ENCODE peak calls at places on chromosomes 3 and 15, in ten cellular contexts. L is NCI-H510A; N is CD4-positive, alpha-beta T cell; X is activated T-helper 1 cell treated with anti-CD3 and anti-CD28 coated beads, Interleukin-12 subunit alpha, Interleukin-12 subunit beta, Interleukin-2, Interleukin-4 antibody, amounts not matched to agents 30 ng/mL and 10 ng/mL and 1 ng/mL, durations not matched to agents 14 hours and 24 hours and 36 hours; M is iPS-NIHi11; S is NCI-H1092; J is AG08396; I is GM10248; U is G401; W is NCI-H226. V is an unnamed sample.
A peak's percentile ranks its signal among the peaks of the same experiment; 100 is the strongest.

GRCh38 chr15:95520511-95520910 is 810.0 kb upstream of the NR2F2 start:
- DNase-seq in X (no peak), L (no peak), N (no peak), U (no peak), M (no peak), I (no peak), J (no peak), S (no peak), W (no peak), V (no peak)

GRCh38 chr3:28134792-28135375 is 106.5 kb upstream of the CMC1 start:
- DNase-seq in J (no peak), M (no peak), U (no peak), X (no peak), W (no peak), S (no peak), L (no peak), I (no peak), N (no peak), V (no peak)

GRCh38 chr3:169122407-169122806 is 541.1 kb downstream of the MECOM start:
- DNase-seq in U (no peak), J (no peak), M (no peak), N (no peak), S (no peak), W (no peak), X (no peak), I (no peak), L (no peak), V (no peak)

GRCh38 chr3:126111566-126112475 is 27.9 kb upstream of the SLC41A3 start:
- DNase-seq in J (no peak), I (no peak), L (no peak), W (no peak), X (no peak), N (no peak), S (no peak), U (no peak), M (peak; percentile 9), V (no peak)

GRCh38 chr15:78302579-78302978 is 3.2 kb upstream of the SKIC8 start:
- DNase-seq in X (no peak), J (no peak), I (no peak), L (no peak), U (no peak), S (no peak), N (no peak), M (no peak), W (no peak), V (no peak)

GRCh38 chr15:68552773-68553172 is 26.0 kb upstream of the CORO2B start:
- DNase-seq in M (no peak), S (no peak), U (no peak), L (no peak), J (no peak), X (no peak), N (no peak), W (no peak), I (no peak), V (no peak)

GRCh38 chr3:155946178-155946577 is 75.7 kb downstream of the GMPS start:
- DNase-seq in U (no peak), I (no peak), N (no peak), L (no peak), M (no peak), W (peak; percentile 62), J (peak; percentile 69), X (no peak), S (no peak), V (no peak)

GRCh38 chr3:179929091-179929529 is 107.6 kb downstream of the PEX5L start:
- DNase-seq in I (peak; percentile 37), S (peak; percentile 26), M (peak; percentile 59), W (peak; percentile 17), U (peak; percentile 35), L (no peak), X (peak; percentile 12), N (peak; percentile 8), J (peak; percentile 61), V (no peak)

GRCh38 chr3:182092662-182093262 is 381.0 kb downstream of the SOX2 start:
- DNase-seq in J (no peak), X (no peak), I (peak; percentile 5), N (no peak), L (no peak), S (peak; percentile 13), M (peak; percentile 18), W (no peak), U (peak; percentile 16), V (no peak)

GRCh38 chr15:86538141-86538540 is 458.5 kb downstream of the AGBL1 start:
- DNase-seq in L (no peak), I (no peak), W (no peak), M (no peak), X (no peak), J (no peak), N (no peak), S (no peak), U (no peak), V (no peak)

GRCh38 chr3:196513697-196514349 is 1.3 kb downstream of the SMCO1 start:
- DNase-seq in U (no peak), X (no peak), M (no peak), S (no peak), I (no peak), N (no peak), W (peak; percentile 73), J (peak; percentile 45), L (no peak), V (no peak)

GRCh38 chr3:127749787-127750225 is 72.5 kb downstream of the MGLL start:
- DNase-seq in N (no peak), L (no peak), M (no peak), S (no peak), J (no peak), I (no peak), X (no peak), U (no peak), W (no peak), V (no peak)

GRCh38 chr3:186589856-186590579 is 19.5 kb downstream of the DNAJB11 start:
- DNase-seq in W (peak; percentile 90), M (no peak), U (no peak), J (no peak), N (no peak), X (no peak), L (no peak), S (no peak), I (no peak), V (no peak)

GRCh38 chr15:67918205-67918861 is 78.5 kb upstream of the RNU6-1 start:
- DNase-seq in J (no peak), I (no peak), S (no peak), U (no peak), L (no peak), M (no peak), N (no peak), X (no peak), W (no peak), V (no peak)

GRCh38 chr3:135166266-135166825 is 371.3 kb downstream of the EPHB1 start:
- DNase-seq in U (peak; percentile 29), W (no peak), L (no peak), S (no peak), N (no peak), X (no peak), M (no peak), J (no peak), I (no peak), V (no peak)

GRCh38 chr3:183180105-183180763 is 17.7 kb upstream of the LAMP3 start:
- DNase-seq in L (no peak), J (no peak), M (peak; percentile 58), I (no peak), S (no peak), X (no peak), U (peak; percentile 9), W (no peak), N (no peak), V (no peak)

GRCh38 chr3:36381311-36381956 is 1.1 kb downstream of the STAC start:
- DNase-seq in N (no peak), M (peak; percentile 26), S (no peak), U (peak; percentile 77), W (no peak), L (no peak), X (no peak), I (no peak), J (no peak), V (no peak)